ENCODE peak calls at places on chromosome 5, in four cellular contexts. U is HL-60, A is K562, J is GM12878. N is an unnamed sample.

GRCh38 chr5:124343021-124343420 is 403.4 kb downstream of the ZNF608 start:
- DNase-seq in U (no peak), A (no peak), J (no peak), N (no peak)

GRCh38 chr5:145976431-145977155 is 40.2 kb downstream of the SH3RF2 start:
- DNase-seq in U (no peak), A (no peak), J (no peak), N (no peak)

GRCh38 chr5:132777209-132778069 is at the start of gene SEPTIN8:
- DNase-seq in U (no peak), A (peak), J (no peak), N (peak)

GRCh38 chr5:15585826-15586591 is 86.0 kb downstream of the FBXL7 start:
- DNase-seq in U (no peak), A (no peak), J (no peak), N (no peak)

GRCh38 chr5:5645198-5645597 is 222.7 kb downstream of the ICE1 start:
- DNase-seq in U (no peak), A (no peak), J (no peak), N (no peak)

GRCh38 chr5:39167141-39167972 is 52.0 kb downstream of the FYB1 start:
- DNase-seq in U (no peak), A (no peak), J (no peak), N (no peak)

GRCh38 chr5:39716532-39716971 is 291.8 kb upstream of the DAB2 start:
- DNase-seq in U (no peak), A (peak), J (no peak), N (no peak)

GRCh38 chr5:45648744-45649143 is 47.4 kb downstream of the HCN1 start:
- DNase-seq in U (no peak), A (no peak), J (no peak), N (no peak)

GRCh38 chr5:144230806-144231205 is 60.1 kb downstream of the KCTD16 start:
- DNase-seq in U (no peak), A (no peak), J (no peak), N (no peak)

GRCh38 chr5:74916831-74917710 is 50.9 kb upstream of the FAM169A start:
- DNase-seq in U (no peak), A (no peak), J (no peak), N (no peak)

GRCh38 chr5:61416410-61416809 is 84.4 kb downstream of the ZSWIM6 start:
- DNase-seq in U (no peak), A (no peak), J (no peak), N (no peak)

GRCh38 chr5:176733586-176734262 is 76.6 kb upstream of the UNC5A start:
- DNase-seq in U (no peak), A (no peak), J (no peak), N (no peak)

GRCh38 chr5:132025403-132025971 is 14.0 kb upstream of the ACSL6 start:
- DNase-seq in U (no peak), A (no peak), J (no peak), N (no peak)

GRCh38 chr5:151023047-151023615 is 2.7 kb downstream of the GPX3 start:
- DNase-seq in U (no peak), A (peak), J (no peak), N (no peak)

GRCh38 chr5:158857376-158857775 is 242.3 kb downstream of the EBF1 start:
- DNase-seq in U (no peak), A (no peak), J (no peak), N (no peak)

GRCh38 chr5:168422431-168422830 is 63.8 kb upstream of the RARS1 start:
- DNase-seq in U (no peak), A (no peak), J (no peak), N (no peak)

GRCh38 chr5:147902606-147903115 is 3.7 kb downstream of the C5orf46 start:
- DNase-seq in U (no peak), A (no peak), J (no peak), N (no peak)

GRCh38 chr5:123950701-123951100 is 438.7 kb downstream of the CSNK1G3 start:
- DNase-seq in U (no peak), A (no peak), J (no peak), N (no peak)

GRCh38 chr5:178149199-178149932 is 4.3 kb downstream of the NHP2 start:
- DNase-seq in U (no peak), A (no peak), J (no peak), N (no peak)

GRCh38 chr5:159975462-159976019 is 33.4 kb upstream of the TTC1 start:
- DNase-seq in U (no peak), A (no peak), J (no peak), N (no peak)

GRCh38 chr5:109558364-109558763 is 131.4 kb upstream of the MAN2A1 start:
- DNase-seq in U (no peak), A (no peak), J (no peak), N (no peak)

GRCh38 chr5:101278917-101279316 is 375.8 kb upstream of the ST8SIA4 start:
- DNase-seq in U (no peak), A (no peak), J (no peak), N (no peak)

GRCh38 chr5:4815002-4815401 is 325.1 kb upstream of the ADAMTS16 start:
- DNase-seq in U (no peak), A (no peak), J (no peak), N (no peak)

GRCh38 chr5:124883686-124884085 is 137.2 kb upstream of the ZNF608 start:
- DNase-seq in U (no peak), A (no peak), J (no peak), N (no peak)

GRCh38 chr5:98109561-98110006 is 663.9 kb upstream of the RGMB start:
- DNase-seq in U (no peak), A (no peak), J (no peak), N (no peak)

GRCh38 chr5:84450617-84451414 is 66.1 kb upstream of the EDIL3 start:
- DNase-seq in U (no peak), A (no peak), J (no peak), N (no peak)

GRCh38 chr5:131156385-131156784 is 8.7 kb downstream of the HINT1 start:
- DNase-seq in U (no peak), A (no peak), J (no peak), N (no peak)

GRCh38 chr5:31598640-31599611 is 40.0 kb upstream of the PDZD2 start:
- DNase-seq in U (no peak), A (no peak), J (no peak), N (no peak)

GRCh38 chr5:52893105-52893504 is 96.0 kb upstream of the ITGA2 start:
- DNase-seq in U (no peak), A (no peak), J (no peak), N (no peak)

GRCh38 chr5:17412760-17413671 is 85.0 kb upstream of the TAF11L2 start:
- DNase-seq in U (peak), A (no peak), J (no peak), N (peak)

GRCh38 chr5:174384509-174384947 is 339.0 kb downstream of the NSG2 start:
- DNase-seq in U (no peak), A (no peak), J (no peak), N (no peak)

GRCh38 chr5:128537306-128537998 is 593 bp downstream of the FBN2 start:
- DNase-seq in U (peak), A (no peak), J (no peak), N (peak)

GRCh38 chr5:61467766-61468482 is 135.9 kb downstream of the ZSWIM6 start:
- DNase-seq in U (no peak), A (no peak), J (no peak), N (no peak)

GRCh38 chr5:166022065-166022464 is 2269.4 kb upstream of the WWC1 start:
- DNase-seq in U (no peak), A (no peak), J (no peak), N (no peak)

GRCh38 chr5:68012831-68013230 is 202.7 kb upstream of the PIK3R1 start:
- DNase-seq in U (no peak), A (no peak), J (no peak), N (no peak)

GRCh38 chr5:68011801-68012200 is 203.8 kb upstream of the PIK3R1 start:
- DNase-seq in U (no peak), A (no peak), J (no peak), N (no peak)

GRCh38 chr5:68011259-68011760 is 204.2 kb upstream of the PIK3R1 start:
- DNase-seq in U (no peak), A (no peak), J (no peak), N (no peak)

GRCh38 chr5:68010740-68011139 is 204.8 kb upstream of the PIK3R1 start:
- DNase-seq in U (no peak), A (no peak), J (no peak), N (no peak)

DNA sequence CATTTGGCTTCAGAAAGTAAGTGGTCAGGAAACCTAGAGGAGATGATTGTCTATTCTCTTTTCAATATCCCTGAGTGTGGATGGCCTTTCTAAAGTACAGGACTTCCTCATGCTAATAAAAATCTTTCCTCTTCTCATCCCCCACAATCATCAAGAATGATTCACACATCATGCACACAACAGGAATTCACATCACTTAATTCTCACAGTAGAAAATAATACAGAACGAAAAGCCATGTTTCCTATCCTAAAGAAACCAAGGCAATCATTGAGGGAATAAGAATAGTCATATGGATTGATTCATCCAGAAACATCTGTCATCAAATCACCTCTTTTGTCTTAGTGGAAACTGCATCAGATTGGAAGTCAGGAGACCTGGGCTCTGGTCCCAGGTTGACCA is 203.1 kb upstream of the PIK3R1 start:
- DNase-seq in U (no peak), A (no peak), J (no peak), N (no peak)
- TF ChIP-seq POLR2AphosphoS5 in U (no peak), A (no peak), J (no peak), N (no peak)

GRCh38 chr5:14212838-14213237 is 69.7 kb downstream of the TRIO start:
- DNase-seq in U (no peak), A (no peak), J (peak), N (no peak)
- TF ChIP-seq SPI1 in U (no peak), A (no peak), J (no peak), N (no peak)

GRCh38 chr5:157555031-157555640 is 20.4 kb downstream of the ADAM19 start:
- DNase-seq in U (peak), A (no peak), J (no peak), N (no peak)

GRCh38 chr5:157556615-157557418 is 18.8 kb downstream of the ADAM19 start:
- DNase-seq in U (no peak), A (no peak), J (no peak), N (no peak)

GRCh38 chr5:157550668-157551067 is 24.9 kb downstream of the ADAM19 start:
- DNase-seq in U (no peak), A (no peak), J (no peak), N (no peak)

GRCh38 chr5:157552650-157553049 is 22.9 kb downstream of the ADAM19 start:
- DNase-seq in U (no peak), A (no peak), J (no peak), N (no peak)

GRCh38 chr5:157554180-157555030 is 21.2 kb downstream of the ADAM19 start:
- DNase-seq in U (no peak), A (no peak), J (peak), N (no peak)
- TF ChIP-seq POLR2AphosphoS5 in U (no peak), A (no peak), J (no peak), N (no peak)

DNA sequence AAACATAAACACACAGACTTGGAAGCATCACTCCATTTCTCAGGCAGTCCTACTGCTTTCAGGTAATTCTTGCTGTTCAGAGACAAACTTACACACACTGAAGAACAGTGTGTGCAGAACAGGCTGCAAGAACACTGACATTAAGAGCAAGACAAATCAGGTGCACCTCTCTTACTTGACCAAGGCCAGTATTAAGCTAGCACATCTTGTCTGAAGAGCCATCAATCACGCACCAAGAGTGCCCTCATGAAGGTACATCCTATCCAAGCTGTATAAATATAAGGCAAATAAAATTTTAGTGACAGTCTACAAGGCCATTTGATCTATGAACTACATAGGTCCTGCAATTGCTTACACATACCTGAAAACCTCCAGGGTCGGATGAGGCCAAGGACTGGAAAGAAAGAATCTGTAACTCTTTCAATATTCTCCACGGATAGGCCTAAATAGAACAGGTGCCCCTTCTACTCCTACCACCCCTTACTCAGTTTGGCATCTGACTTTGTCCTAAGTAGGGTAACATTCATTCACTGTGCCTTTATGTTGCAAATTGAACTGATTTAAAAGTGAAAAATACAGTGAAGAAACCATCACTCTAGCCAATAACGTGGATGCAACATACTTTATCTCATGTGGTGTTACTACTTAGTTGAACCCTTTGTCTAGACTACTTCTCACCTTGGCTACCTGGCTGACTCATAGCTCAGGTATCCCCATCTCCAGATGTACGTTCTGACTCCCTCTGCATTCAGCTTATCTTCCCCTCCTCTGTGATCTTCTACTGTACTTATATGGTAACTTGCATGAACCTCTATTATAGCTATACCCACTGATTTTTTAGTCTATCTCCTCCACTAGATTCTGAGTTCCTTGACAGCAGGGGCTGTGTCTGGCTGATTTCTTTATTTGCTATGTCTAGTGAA is 256.3 kb downstream of the KIAA0825 start:
- DNase-seq in U (no peak), A (no peak), J (no peak), N (no peak)
- TF ChIP-seq SPI1 in U (no peak), A (no peak), J (no peak), N (no peak)

N was measured in GM12891.